ENCODE peak calls at places on chromosome 18, in six cellular contexts. Q, D, J, R, W and O are unnamed samples. For H3K4me1 and H3K36me3, the result is how much of the 10 kb centered on the place peaks cover.

GRCh38 chr18:79490593-79491551 is 95.1 kb downstream of the NFATC1 start:
- DNase-seq in D (peak), Q (no peak), W (no peak), J (peak), R (no peak), O (no peak)

GRCh38 chr18:13543811-13544732 is 182.3 kb downstream of the FAM210A start:
- DNase-seq in R (no peak), J (no peak), Q (no peak), W (no peak), D (no peak), O (no peak)

GRCh38 chr18:13543144-13543543 is 183.2 kb downstream of the FAM210A start:
- DNase-seq in J (no peak), R (no peak), W (no peak), D (no peak), Q (no peak), O (no peak)

GRCh38 chr18:38525039-38525438 is 959.4 kb upstream of the CELF4 start:
- DNase-seq in Q (no peak), W (no peak), J (no peak), R (no peak), D (no peak), O (no peak)

GRCh38 chr18:51980101-51980500 is 359.9 kb upstream of the DCC start:
- DNase-seq in D (no peak), R (no peak), J (no peak), Q (no peak), W (no peak), O (no peak)

GRCh38 chr18:70299393-70299792 is 10.5 kb downstream of the SOCS6 start:
- DNase-seq in W (no peak), J (no peak), D (no peak), Q (no peak), R (no peak), O (no peak)

GRCh38 chr18:59451963-59452362 is 92.9 kb upstream of the LMAN1 start:
- DNase-seq in D (no peak), Q (no peak), J (no peak), W (no peak), R (no peak), O (no peak)

GRCh38 chr18:41466436-41467160 is 488.4 kb upstream of the PIK3C3 start:
- DNase-seq in D (no peak), J (no peak), Q (no peak), R (no peak), W (no peak), O (no peak)

GRCh38 chr18:79604205-79604912 is 75.2 kb upstream of the CTDP1 start:
- DNase-seq in D (peak), J (peak), W (no peak), Q (no peak), R (no peak), O (no peak)

GRCh38 chr18:5463836-5464235 is 80.0 kb downstream of the EPB41L3 start:
- DNase-seq in R (no peak), J (no peak), D (no peak), W (no peak), Q (no peak), O (no peak)

DNA sequence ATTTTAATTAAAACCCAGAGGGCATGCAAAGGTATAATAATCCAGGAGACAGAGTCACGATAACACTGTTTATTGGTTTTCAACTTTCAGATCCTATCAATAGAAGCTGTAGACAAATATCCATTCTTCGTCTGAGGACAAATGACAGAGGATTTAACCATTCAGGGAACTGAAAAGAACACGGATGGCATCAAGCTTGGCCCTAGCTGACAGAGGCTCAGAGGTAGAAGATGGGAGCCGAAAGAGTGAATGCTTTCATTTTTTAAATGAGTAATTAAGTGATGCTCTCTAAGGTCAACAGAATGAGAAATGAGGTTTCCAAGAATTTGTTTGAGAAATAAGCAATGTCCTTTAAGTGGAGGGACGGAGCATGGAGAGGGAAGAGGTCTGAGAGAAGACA is 62.1 kb downstream of the BCL2 start:
- DNase-seq in R (no peak), J (no peak), D (no peak), Q (no peak), W (no peak), O (no peak)
- H3K4me1 ChIP-seq in R (under half), J (under half), D (under half), Q (under half), W (under half), O (under half)

DNA sequence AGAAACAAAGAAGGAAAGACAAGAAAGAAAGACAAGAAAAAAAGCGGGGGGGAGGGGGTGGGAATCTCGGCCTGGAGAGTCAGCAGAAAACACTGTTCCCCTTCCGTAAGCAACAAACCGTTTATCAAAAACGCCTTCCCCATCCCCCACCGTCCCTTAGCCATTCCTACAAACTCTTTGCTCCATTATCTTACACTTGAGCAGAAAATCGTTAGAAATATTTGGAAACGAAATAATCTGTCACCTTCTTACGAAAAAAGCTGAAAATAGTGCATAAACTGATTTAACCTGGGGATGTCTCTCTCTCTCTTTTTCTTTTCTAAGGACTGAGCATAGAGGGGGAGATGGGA is 3.2 kb downstream of the PTGR3 start:
- DNase-seq in Q (no peak), W (no peak), R (no peak), D (no peak), J (no peak), O (no peak)
- H3K4me3 ChIP-seq in Q (no peak), W (no peak), R (no peak), D (peak), J (peak), O (no peak)

DNA sequence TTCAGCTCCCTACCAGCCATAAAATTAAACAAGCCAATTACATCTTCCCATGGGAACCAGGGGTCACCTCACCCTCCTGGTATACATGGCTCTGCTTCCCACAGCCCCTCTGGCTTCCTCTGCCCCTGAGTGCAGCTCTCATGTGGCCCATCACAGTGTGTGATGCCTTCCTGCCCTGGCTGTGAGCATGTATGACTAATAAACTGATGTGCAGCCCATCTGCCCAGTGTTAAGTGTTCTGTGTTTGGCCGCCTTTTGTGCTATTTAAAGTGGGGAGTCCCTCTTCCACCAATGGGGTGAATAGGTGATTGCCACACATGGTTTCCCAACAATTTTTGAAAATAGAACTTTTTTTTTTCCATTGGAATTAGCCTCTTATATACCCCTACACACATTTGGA is 87.7 kb upstream of the PIEZO2 start:
- DNase-seq in W (no peak), R (no peak), J (no peak), Q (no peak), D (no peak), O (no peak)
- H3K36me3 ChIP-seq in W (under half), R (under half), J (under half), Q (under half), D (under half), O (under half)

DNA sequence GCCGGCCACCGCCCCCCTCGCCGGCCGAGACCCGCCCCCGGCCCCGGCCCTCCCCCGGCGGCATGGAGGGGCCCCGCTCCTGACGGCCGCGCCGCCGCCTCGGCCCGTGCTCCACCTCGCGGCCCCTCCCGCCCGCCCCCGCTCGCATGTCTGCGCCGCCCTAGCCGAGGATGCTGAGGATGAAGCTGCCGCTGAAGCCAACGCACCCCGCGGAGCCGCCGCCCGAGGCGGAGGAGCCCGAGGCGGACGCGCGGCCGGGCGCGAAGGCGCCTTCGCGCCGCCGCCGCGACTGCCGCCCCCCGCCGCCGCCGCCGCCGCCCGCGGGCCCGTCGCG is 397 bp downstream of the ZCCHC2 start:
- DNase-seq in W (no peak), R (no peak), J (no peak), D (no peak), Q (no peak), O (no peak)
- H3K4me1 ChIP-seq in W (under half), R (under half), J (under half), D (under half), Q (under half), O (under half)

DNA sequence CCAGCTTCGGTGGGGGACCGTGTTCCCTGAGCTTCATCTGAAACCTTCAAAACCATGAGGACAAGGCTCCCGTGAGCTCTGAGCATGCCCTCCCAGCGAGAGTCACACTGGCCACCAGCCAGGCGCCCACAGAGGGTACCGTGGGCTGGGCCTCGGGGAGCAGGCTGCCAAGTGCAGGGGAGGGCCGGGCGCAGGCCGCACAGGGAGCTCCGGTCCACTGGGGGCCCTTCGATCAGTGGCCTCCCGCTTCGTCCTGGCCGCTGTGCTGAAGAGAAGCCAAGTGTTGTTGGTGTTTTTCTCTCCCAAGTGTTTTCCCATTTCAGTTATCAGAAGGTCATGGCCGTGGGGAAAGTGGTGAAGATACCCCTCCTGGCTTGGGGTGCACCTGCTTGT is 144.4 kb downstream of the PTGR3 start:
- DNase-seq in R (no peak), Q (no peak), D (peak), W (no peak), J (no peak), O (no peak)
- H3K4me3 ChIP-seq in R (no peak), Q (no peak), D (no peak), W (no peak), J (no peak), O (no peak)

DNA sequence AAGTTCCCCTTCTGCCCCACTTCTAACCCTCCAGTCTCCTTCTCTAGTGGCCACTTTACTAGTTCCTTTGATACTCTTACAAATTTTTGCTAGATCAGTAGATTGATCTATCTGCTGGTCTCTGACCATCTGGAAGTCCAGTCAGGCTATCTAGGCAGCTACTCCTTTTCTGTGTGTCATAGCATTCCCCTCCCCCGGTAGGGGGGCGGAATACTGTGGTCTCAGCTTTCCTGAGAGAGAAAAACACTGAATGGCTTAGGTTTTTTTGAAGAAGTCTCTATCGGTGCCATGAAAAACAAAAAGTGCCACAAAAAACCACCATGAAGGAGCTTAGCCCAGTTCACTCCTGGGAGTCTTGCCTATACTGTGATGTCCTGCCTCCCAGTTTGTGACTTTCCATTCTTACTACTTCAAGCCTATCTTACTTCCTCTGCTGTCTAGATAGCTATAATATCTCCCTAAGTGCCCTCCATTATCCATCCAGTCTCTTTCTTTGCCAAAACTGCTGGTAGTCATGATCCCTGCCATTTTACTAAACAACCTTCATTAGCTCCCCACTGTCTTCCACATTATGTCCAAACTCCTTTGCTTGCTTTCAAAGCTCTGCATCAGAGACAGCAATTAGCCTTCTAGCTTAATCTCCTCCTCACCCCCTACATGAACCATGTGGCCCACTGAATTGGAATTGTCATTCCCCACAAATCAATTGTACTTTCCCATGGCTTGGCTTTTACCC is 29.9 kb downstream of the TPGS2 start:
- DNase-seq in D (no peak), J (no peak), Q (no peak), W (no peak), R (no peak), O (no peak)
- H3K36me3 ChIP-seq in D (under half), J (half or more), Q (under half), W (under half), R (under half), O (half or more)

GRCh38 chr18:75201936-75202335 is 7.0 kb downstream of the PTGR3 start:
- DNase-seq in D (no peak), Q (no peak), J (no peak), W (no peak), R (peak), O (no peak)
- H3K4me1 ChIP-seq in D (under half), Q (under half), J (under half), W (under half), R (half or more), O (under half)

DNA sequence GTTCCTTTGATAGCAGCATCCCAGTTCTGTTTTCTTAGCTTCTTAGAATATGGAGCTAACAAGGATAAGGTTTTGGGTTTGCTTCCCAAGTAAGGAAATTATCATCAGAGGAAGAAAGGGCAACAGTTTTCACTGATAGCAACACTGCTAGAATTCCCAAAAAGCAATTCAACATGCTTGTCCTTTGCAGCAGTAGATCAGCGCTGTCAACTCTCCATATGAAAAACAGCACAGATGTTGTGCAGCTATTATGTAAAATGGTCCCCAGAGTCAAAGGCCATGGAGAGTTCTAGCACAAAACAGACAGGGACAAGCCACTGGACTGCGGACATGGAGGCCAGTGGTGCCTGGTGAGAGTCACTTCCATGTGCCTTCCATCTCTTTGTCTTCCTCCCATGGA is 135.9 kb upstream of the RNF152 start:
- DNase-seq in Q (no peak), R (no peak), J (no peak), D (no peak), W (no peak), O (no peak)
- H3K4me3 ChIP-seq in Q (no peak), R (no peak), J (no peak), D (no peak), W (no peak), O (no peak)